ENCODE peak calls at places on chromosome 3, in nine cellular contexts. One of them, this sample, is unnamed.

GRCh38 chr3:172904817-172905479 is 154.4 kb downstream of the ECT2 start:
- DNase-seq in cardiac muscle cell: no peak
- DNase-seq in SJSA1: no peak
- DNase-seq in heart right ventricle: no peak
- DNase-seq in PC-3: no peak
- DNase-seq in A549: no peak
- DNase-seq in aorta: no peak
- DNase-seq in substantia nigra: no peak
- DNase-seq in A673: peak; percentile 53
- DNase-seq in this sample: no peak

GRCh38 chr3:123157598-123158287 is 44.0 kb upstream of the SEC22A start:
- DNase-seq in cardiac muscle cell: no peak
- DNase-seq in SJSA1: no peak
- DNase-seq in heart right ventricle: no peak
- DNase-seq in PC-3: no peak
- DNase-seq in A549: no peak
- DNase-seq in aorta: no peak
- DNase-seq in substantia nigra: no peak
- DNase-seq in A673: no peak
- DNase-seq in this sample: peak; percentile 74

GRCh38 chr3:119690043-119690656 is 12.7 kb upstream of the CFAP91 start:
- DNase-seq in cardiac muscle cell: peak; percentile 36
- DNase-seq in SJSA1: no peak
- DNase-seq in heart right ventricle: no peak
- DNase-seq in PC-3: peak; percentile 63
- DNase-seq in A549: peak; percentile 42
- DNase-seq in aorta: no peak
- DNase-seq in substantia nigra: no peak
- DNase-seq in A673: peak; percentile 54
- DNase-seq in this sample: no peak

GRCh38 chr3:15332405-15333098 is at the start of gene SH3BP5:
- DNase-seq in cardiac muscle cell: peak; percentile 86
- DNase-seq in SJSA1: peak; percentile 56
- DNase-seq in heart right ventricle: peak; percentile 76
- DNase-seq in PC-3: peak; percentile 81
- DNase-seq in A549: peak; percentile 81
- DNase-seq in aorta: peak; percentile 93
- DNase-seq in substantia nigra: peak; percentile 40
- DNase-seq in A673: peak; percentile 85
- DNase-seq in this sample: peak; percentile 85

GRCh38 chr3:191473766-191474198 is 12.8 kb downstream of the PYDC2 start:
- DNase-seq in cardiac muscle cell: no peak
- DNase-seq in SJSA1: no peak
- DNase-seq in heart right ventricle: no peak
- DNase-seq in PC-3: no peak
- DNase-seq in A549: no peak
- DNase-seq in aorta: no peak
- DNase-seq in substantia nigra: no peak
- DNase-seq in A673: no peak
- DNase-seq in this sample: no peak

GRCh38 chr3:50324351-50325144 is 2.0 kb upstream of the HYAL2 start:
- DNase-seq in cardiac muscle cell: peak; percentile 74
- DNase-seq in SJSA1: peak; percentile 67
- DNase-seq in heart right ventricle: peak; percentile 82
- DNase-seq in PC-3: peak; percentile 80
- DNase-seq in A549: peak; percentile 78
- DNase-seq in aorta: no peak
- DNase-seq in substantia nigra: peak; percentile 68
- DNase-seq in A673: peak; percentile 65
- DNase-seq in this sample: peak; percentile 81

GRCh38 chr3:154304116-154304786 is 20.0 kb downstream of the DHX36 start:
- DNase-seq in cardiac muscle cell: no peak
- DNase-seq in SJSA1: no peak
- DNase-seq in heart right ventricle: no peak
- DNase-seq in PC-3: no peak
- DNase-seq in A549: no peak
- DNase-seq in aorta: no peak
- DNase-seq in substantia nigra: no peak
- DNase-seq in A673: no peak
- DNase-seq in this sample: no peak

GRCh38 chr3:29693863-29694262 is 413.0 kb downstream of the RBMS3 start:
- DNase-seq in cardiac muscle cell: peak; percentile 38
- DNase-seq in SJSA1: peak; percentile 85
- DNase-seq in heart right ventricle: no peak
- DNase-seq in PC-3: peak; percentile 91
- DNase-seq in A549: peak; percentile 33
- DNase-seq in aorta: no peak
- DNase-seq in substantia nigra: no peak
- DNase-seq in A673: peak; percentile 82
- DNase-seq in this sample: no peak

GRCh38 chr3:102356506-102356905 is 78.3 kb upstream of the ZPLD1 start:
- DNase-seq in cardiac muscle cell: no peak
- DNase-seq in SJSA1: no peak
- DNase-seq in heart right ventricle: no peak
- DNase-seq in PC-3: no peak
- DNase-seq in A549: no peak
- DNase-seq in aorta: no peak
- DNase-seq in substantia nigra: no peak
- DNase-seq in A673: no peak
- DNase-seq in this sample: no peak

GRCh38 chr3:31312400-31312799 is 220.3 kb upstream of the STT3B start:
- DNase-seq in cardiac muscle cell: no peak
- DNase-seq in SJSA1: no peak
- DNase-seq in heart right ventricle: no peak
- DNase-seq in PC-3: no peak
- DNase-seq in A549: no peak
- DNase-seq in aorta: no peak
- DNase-seq in substantia nigra: no peak
- DNase-seq in A673: peak; percentile 75
- DNase-seq in this sample: no peak

GRCh38 chr3:145943994-145944393 is 217.0 kb downstream of the PLOD2 start:
- DNase-seq in cardiac muscle cell: no peak
- DNase-seq in SJSA1: no peak
- DNase-seq in heart right ventricle: no peak
- DNase-seq in PC-3: no peak
- DNase-seq in A549: no peak
- DNase-seq in aorta: no peak
- DNase-seq in substantia nigra: no peak
- DNase-seq in A673: no peak
- DNase-seq in this sample: no peak

DNA sequence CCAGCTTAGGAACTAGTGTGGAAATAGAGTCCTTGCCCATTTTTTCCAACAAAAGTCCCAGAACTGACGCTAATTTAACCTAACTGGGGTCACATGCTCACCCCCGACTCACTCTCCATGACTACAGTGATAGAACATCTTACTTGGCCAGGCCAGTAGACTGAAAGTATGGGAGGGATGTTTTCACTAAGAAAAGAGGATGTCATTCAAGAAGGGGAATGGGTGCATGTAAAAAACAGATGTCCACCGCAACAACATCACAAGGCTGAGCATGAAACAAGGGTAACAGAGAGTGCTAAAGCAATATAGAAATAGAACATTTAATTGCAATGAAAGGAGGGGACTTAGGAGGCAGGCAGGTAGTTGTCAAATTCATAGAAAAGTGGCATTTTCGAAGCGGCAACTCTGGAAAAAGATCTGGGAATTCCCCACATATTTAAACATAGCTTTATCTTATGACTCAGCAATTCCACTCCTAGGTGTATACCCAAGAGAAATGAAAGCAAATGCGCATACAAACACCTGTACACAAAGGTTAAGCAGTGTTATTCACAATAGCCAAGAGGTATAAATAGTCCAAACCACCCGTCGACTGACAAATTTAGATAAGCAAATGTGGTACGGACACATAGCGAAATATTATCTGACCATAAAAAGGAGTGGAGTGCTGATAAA is 41.1 kb upstream of the UBE2E2 start:
- DNase-seq in cardiac muscle cell: no peak
- DNase-seq in SJSA1: no peak
- DNase-seq in heart right ventricle: no peak
- DNase-seq in PC-3: peak; percentile 73
- DNase-seq in A549: no peak
- DNase-seq in aorta: no peak
- DNase-seq in substantia nigra: no peak
- DNase-seq in A673: no peak
- DNase-seq in this sample: no peak
- H3K27ac ChIP-seq in cardiac muscle cell: no peak overlapping the region
- H3K27ac ChIP-seq in SJSA1: peak overlapping the region; percentile 20
- H3K27ac ChIP-seq in heart right ventricle: no peak overlapping the region
- H3K27ac ChIP-seq in PC-3: peak overlapping the region; percentile 37
- H3K27ac ChIP-seq in A549: no peak overlapping the region
- H3K27ac ChIP-seq in aorta: no peak overlapping the region
- H3K27ac ChIP-seq in substantia nigra: no peak overlapping the region
- H3K27ac ChIP-seq in A673: no peak overlapping the region
- H3K27ac ChIP-seq in this sample: no peak overlapping the region

GRCh38 chr3:124878561-124879394 is 8.4 kb downstream of the ITGB5 start:
- DNase-seq in cardiac muscle cell: no peak
- DNase-seq in SJSA1: peak; percentile 87
- DNase-seq in heart right ventricle: no peak
- DNase-seq in PC-3: peak; percentile 90
- DNase-seq in A549: peak; percentile 92
- DNase-seq in aorta: peak; percentile 75
- DNase-seq in substantia nigra: no peak
- DNase-seq in A673: peak; percentile 69
- DNase-seq in this sample: no peak

GRCh38 chr3:124881976-124882697 is 5.0 kb downstream of the ITGB5 start:
- DNase-seq in cardiac muscle cell: no peak
- DNase-seq in SJSA1: no peak
- DNase-seq in heart right ventricle: no peak
- DNase-seq in PC-3: no peak
- DNase-seq in A549: no peak
- DNase-seq in aorta: no peak
- DNase-seq in substantia nigra: no peak
- DNase-seq in A673: no peak
- DNase-seq in this sample: no peak

GRCh38 chr3:124879395-124879723 is 7.8 kb downstream of the ITGB5 start:
- DNase-seq in cardiac muscle cell: no peak
- DNase-seq in SJSA1: no peak
- DNase-seq in heart right ventricle: no peak
- DNase-seq in PC-3: no peak
- DNase-seq in A549: no peak
- DNase-seq in aorta: no peak
- DNase-seq in substantia nigra: no peak
- DNase-seq in A673: no peak
- DNase-seq in this sample: no peak

GRCh38 chr3:124873241-124873640 is 13.9 kb downstream of the ITGB5 start:
- DNase-seq in cardiac muscle cell: no peak
- DNase-seq in SJSA1: no peak
- DNase-seq in heart right ventricle: no peak
- DNase-seq in PC-3: no peak
- DNase-seq in A549: no peak
- DNase-seq in aorta: no peak
- DNase-seq in substantia nigra: no peak
- DNase-seq in A673: no peak
- DNase-seq in this sample: no peak

DNA sequence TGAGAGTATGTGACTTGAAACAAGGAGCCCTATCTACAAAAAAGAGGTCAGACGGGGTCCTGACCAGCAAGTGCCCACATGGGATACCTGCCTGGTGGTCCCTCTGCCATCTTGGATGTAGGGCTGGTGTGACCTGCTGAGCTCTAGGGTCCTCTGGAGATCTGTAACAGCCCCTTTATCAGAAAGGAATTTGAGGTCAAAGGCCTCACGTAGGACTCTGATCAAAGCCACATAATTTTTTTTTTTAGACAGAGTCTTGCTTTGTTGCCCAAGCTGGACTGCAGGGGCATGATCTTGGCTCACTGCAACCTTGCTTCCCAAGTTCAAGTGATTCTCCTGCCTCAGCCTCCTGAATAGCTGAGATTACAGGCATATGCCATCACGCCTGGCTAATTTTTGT is 9.5 kb downstream of the ITGB5 start:
- DNase-seq in cardiac muscle cell: no peak
- DNase-seq in SJSA1: no peak
- DNase-seq in heart right ventricle: no peak
- DNase-seq in PC-3: no peak
- DNase-seq in A549: no peak
- DNase-seq in aorta: no peak
- DNase-seq in substantia nigra: no peak
- DNase-seq in A673: no peak
- DNase-seq in this sample: no peak
- H3K27ac ChIP-seq in cardiac muscle cell: no peak overlapping the region
- H3K27ac ChIP-seq in SJSA1: peak overlapping the region; percentile 56
- H3K27ac ChIP-seq in heart right ventricle: peak overlapping the region; percentile 61
- H3K27ac ChIP-seq in PC-3: peak overlapping the region; percentile 45
- H3K27ac ChIP-seq in A549: peak overlapping the region; percentile 99
- H3K27ac ChIP-seq in aorta: peak overlapping the region; percentile 90
- H3K27ac ChIP-seq in substantia nigra: no peak overlapping the region
- H3K27ac ChIP-seq in A673: peak overlapping the region; percentile 52
- H3K27ac ChIP-seq in this sample: no peak overlapping the region

DNA sequence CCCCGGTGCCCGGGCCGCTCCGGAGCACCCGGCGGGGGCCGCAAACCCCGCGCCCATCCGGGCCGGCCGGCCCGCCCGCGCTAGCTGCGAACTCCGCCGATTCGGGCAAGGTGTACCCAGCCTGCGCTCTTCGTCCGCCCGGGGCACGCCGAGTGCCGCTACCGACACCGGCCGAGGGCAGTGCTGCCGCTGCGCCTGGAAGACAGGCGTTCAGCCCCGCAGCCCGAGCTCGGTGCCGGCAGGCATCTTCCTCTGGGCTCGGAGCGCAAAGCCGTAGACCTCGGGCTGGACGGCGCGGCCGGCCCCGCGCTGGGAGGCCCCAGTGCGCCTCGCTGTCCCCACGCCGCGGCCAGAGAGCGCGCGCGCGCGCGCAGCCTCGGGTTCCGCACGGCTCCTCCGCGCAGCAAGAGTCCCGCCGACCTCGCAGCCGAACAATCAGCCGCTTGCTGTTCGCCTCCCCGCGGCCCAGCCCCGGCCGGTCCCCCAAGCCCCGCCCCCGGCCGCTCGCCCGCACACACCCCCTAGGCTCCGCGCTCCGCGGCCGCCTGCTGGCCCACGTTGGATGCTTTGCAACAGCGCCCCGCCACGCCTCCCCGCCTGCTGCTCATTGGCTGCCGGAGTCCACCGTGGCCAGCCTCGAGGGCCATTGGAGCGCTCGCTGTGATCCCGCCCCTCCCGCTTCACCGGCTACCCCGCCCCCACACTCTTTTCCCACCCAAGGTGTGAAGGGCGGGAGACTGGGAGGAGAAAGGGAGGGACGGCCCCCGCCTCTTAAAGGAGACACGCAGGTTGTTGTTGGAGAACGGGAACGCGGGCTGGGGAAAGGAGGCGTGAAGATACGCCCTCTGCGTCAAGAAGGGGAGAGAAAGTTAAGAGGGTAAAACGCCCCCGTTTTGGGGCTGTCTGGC is at the start of gene LRIG1:
- DNase-seq in cardiac muscle cell: peak; percentile 99
- DNase-seq in SJSA1: peak; percentile 98
- DNase-seq in heart right ventricle: peak; percentile 100
- DNase-seq in PC-3: peak; percentile 88
- DNase-seq in A549: peak; percentile 84
- DNase-seq in aorta: peak; percentile 100
- DNase-seq in substantia nigra: peak; percentile 96
- DNase-seq in A673: peak; percentile 96
- DNase-seq in this sample: peak; percentile 100
- H3K27ac ChIP-seq in cardiac muscle cell: peak within 1 kb of the TSS; percentile 74
- H3K27ac ChIP-seq in SJSA1: peak within 1 kb of the TSS; percentile 54
- H3K27ac ChIP-seq in heart right ventricle: peak within 1 kb of the TSS; percentile 91
- H3K27ac ChIP-seq in PC-3: no peak within 1 kb of the TSS
- H3K27ac ChIP-seq in A549: peak within 1 kb of the TSS; percentile 90
- H3K27ac ChIP-seq in aorta: peak within 1 kb of the TSS; percentile 87
- H3K27ac ChIP-seq in substantia nigra: peak within 1 kb of the TSS; percentile 82
- H3K27ac ChIP-seq in A673: peak within 1 kb of the TSS; percentile 83
- H3K27ac ChIP-seq in this sample: peak within 1 kb of the TSS; percentile 77

GRCh38 chr3:73766599-73767378 is 142.0 kb upstream of the PDZRN3 start:
- DNase-seq in cardiac muscle cell: no peak
- DNase-seq in SJSA1: no peak
- DNase-seq in heart right ventricle: no peak
- DNase-seq in PC-3: no peak
- DNase-seq in A549: no peak
- DNase-seq in aorta: no peak
- DNase-seq in substantia nigra: no peak
- DNase-seq in A673: peak; percentile 18
- DNase-seq in this sample: no peak
- H3K27ac ChIP-seq in cardiac muscle cell: no peak overlapping the region
- H3K27ac ChIP-seq in SJSA1: peak overlapping the region; percentile 80
- H3K27ac ChIP-seq in heart right ventricle: peak overlapping the region; percentile 77
- H3K27ac ChIP-seq in PC-3: no peak overlapping the region
- H3K27ac ChIP-seq in A549: no peak overlapping the region
- H3K27ac ChIP-seq in aorta: peak overlapping the region; percentile 74
- H3K27ac ChIP-seq in substantia nigra: no peak overlapping the region
- H3K27ac ChIP-seq in A673: no peak overlapping the region
- H3K27ac ChIP-seq in this sample: no peak overlapping the region

This sample was measured in right lobe of liver.